ENCODE peak calls at places on chromosomes 16 and 17, in five cellular contexts. B, J, Q, S and M are unnamed samples.

GRCh38 chr16:13402601-13403000 is 501.2 kb downstream of the SHISA9 start:
- DNase-seq in B (no peak), J (no peak), Q (no peak), S (no peak), M (no peak)

GRCh38 chr16:85479972-85480726 is 133.0 kb upstream of the GSE1 start:
- DNase-seq in B (no peak), J (peak), Q (peak), S (no peak), M (no peak)

GRCh38 chr17:42130310-42130936 is 7.8 kb downstream of the HSPB9 start:
- DNase-seq in B (no peak), J (no peak), Q (no peak), S (no peak), M (no peak)

GRCh38 chr17:27613425-27613824 is 17.6 kb upstream of the LGALS9 start:
- DNase-seq in B (no peak), J (no peak), Q (no peak), S (no peak), M (no peak)

GRCh38 chr17:29032798-29033197 is 10.1 kb upstream of the PIPOX start:
- DNase-seq in B (no peak), J (no peak), Q (no peak), S (no peak), M (no peak)

GRCh38 chr17:64585146-64585545 is 77.0 kb downstream of the SMURF2 start:
- DNase-seq in B (no peak), J (no peak), Q (no peak), S (no peak), M (no peak)

GRCh38 chr17:17386143-17386800 is 83.1 kb downstream of the NT5M start:
- DNase-seq in B (no peak), J (no peak), Q (no peak), S (no peak), M (no peak)

GRCh38 chr17:77264617-77265230 is 124.0 kb downstream of the SEC14L1 start:
- DNase-seq in B (no peak), J (no peak), Q (no peak), S (no peak), M (no peak)

GRCh38 chr17:50195196-50195865 is 6.1 kb downstream of the COL1A1 start:
- DNase-seq in B (peak), J (no peak), Q (no peak), S (no peak), M (no peak)
- TF ChIP-seq CTCF in B (peak), J (no peak), Q (peak), S (no peak), M (no peak)

GRCh38 chr17:75940727-75941441 is at the start of gene FBF1:
- DNase-seq in B (peak), J (peak), Q (peak), S (peak), M (peak)
- TF ChIP-seq POLR2A in B (peak), J (peak), Q (peak), S (peak), M (no peak)

GRCh38 chr17:6857904-6858303 is 26.4 kb upstream of the TEKT1 start:
- DNase-seq in B (no peak), J (no peak), Q (no peak), S (no peak), M (no peak)

GRCh38 chr17:6856054-6856453 is 24.5 kb upstream of the TEKT1 start:
- DNase-seq in B (no peak), J (no peak), Q (no peak), S (no peak), M (no peak)

GRCh38 chr17:6857336-6857735 is 25.8 kb upstream of the TEKT1 start:
- DNase-seq in B (no peak), J (no peak), Q (no peak), S (no peak), M (no peak)

GRCh38 chr17:6853764-6854442 is 22.4 kb upstream of the TEKT1 start:
- DNase-seq in B (no peak), J (no peak), Q (peak), S (no peak), M (no peak)
- TF ChIP-seq CTCF in B (no peak), J (no peak), Q (peak), S (no peak), M (no peak)

DNA sequence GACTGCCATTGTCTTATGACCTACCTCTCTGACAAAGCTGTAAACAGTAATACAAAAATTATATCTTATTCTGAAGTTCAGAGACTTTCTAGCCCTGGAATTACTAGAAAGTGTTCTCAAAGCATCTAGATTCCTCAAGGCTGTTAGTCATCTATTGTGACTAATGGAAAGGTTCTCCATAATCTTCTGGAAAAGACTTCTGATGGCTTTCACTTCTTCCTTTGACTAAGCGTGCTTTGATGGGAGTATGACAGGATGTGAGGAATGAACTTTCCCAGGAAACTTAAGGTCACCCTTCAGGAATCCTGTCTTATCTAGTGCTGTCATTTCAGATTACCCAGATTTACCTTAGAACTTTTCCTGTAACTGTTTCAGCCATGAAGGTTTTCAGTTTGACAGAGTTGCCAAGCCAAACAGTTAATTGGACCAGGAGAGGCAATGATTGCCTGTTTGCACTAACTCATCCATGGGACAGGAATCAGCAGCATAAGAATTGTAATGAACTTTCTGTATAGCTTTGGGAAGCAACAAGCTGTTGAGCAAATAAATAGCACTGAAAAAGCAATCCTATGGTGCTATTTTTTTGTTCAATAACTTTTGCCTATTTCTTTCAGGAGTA is 43.5 kb downstream of the AP2B1 start:
- DNase-seq in B (peak), J (no peak), Q (peak), S (no peak), M (no peak)
- TF ChIP-seq POLR2A in B (no peak), J (no peak), Q (no peak), S (no peak), M (no peak)

GRCh38 chr17:36870618-36871002 is 66.7 kb upstream of the LHX1 start:
- DNase-seq in B (no peak), J (no peak), Q (no peak), S (no peak), M (no peak)
- TF ChIP-seq CTCF in B (no peak), J (no peak), Q (no peak), S (no peak), M (no peak)

DNA sequence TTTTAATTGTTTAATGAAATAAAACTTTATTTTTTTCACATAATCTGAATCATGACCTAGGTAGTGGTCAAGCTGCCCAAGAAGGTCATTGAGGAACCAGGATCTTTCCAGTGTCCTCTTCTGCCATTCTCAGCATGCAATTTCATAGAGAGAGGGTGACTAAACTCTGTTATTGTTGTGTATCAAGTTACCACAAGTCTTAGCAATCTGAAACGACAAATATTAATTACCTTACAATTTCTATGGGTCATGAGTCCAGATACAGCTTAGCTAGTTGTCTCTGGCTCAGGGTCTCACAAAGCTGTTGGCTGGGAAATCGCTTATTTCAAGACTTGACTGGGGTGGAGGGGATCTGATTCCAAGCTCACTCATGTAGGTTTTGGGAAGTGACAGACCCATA is 37.6 kb downstream of the FTO start:
- DNase-seq in B (no peak), J (no peak), Q (no peak), S (no peak), M (no peak)
- TF ChIP-seq POLR2A in B (no peak), J (no peak), Q (no peak), S (no peak), M (no peak)